ENCODE peak calls at places on chromosomes 4 and X, in seven cellular contexts. B is uterus, C is fibroblast of pulmonary artery, I is AG04449, K is fibroblast of lung, F is AG09309, V is thyroid gland. H is an unnamed sample.

GRCh38 chr4:153759407-153760226 is at the start of gene RNF175:
- DNase-seq in F (no peak), I (no peak), B (no peak), V (peak), K (no peak), C (no peak), H (no peak)

GRCh38 chr4:97952763-97953162 is 190.5 kb downstream of the STPG2 start:
- DNase-seq in C (no peak), I (no peak), F (no peak), B (no peak), V (no peak), K (no peak), H (no peak)

GRCh38 chrX:102599950-102600579 is 750 bp downstream of the ARMCX5 start:
- DNase-seq in C (peak), I (no peak), K (peak), V (no peak), F (no peak), B (no peak), H (peak)

GRCh38 chr4:112531146-112531545 is 15.2 kb upstream of the NEUROG2 start:
- DNase-seq in K (no peak), F (no peak), I (no peak), B (no peak), V (no peak), C (no peak), H (no peak)

GRCh38 chrX:23737413-23737812 is 5.7 kb downstream of the ACOT9 start:
- DNase-seq in C (peak), F (no peak), I (no peak), V (no peak), K (peak), B (no peak), H (peak)

GRCh38 chr4:2424581-2424980 is 5.8 kb downstream of the CFAP99 start:
- DNase-seq in V (no peak), F (no peak), K (no peak), I (no peak), C (peak), B (no peak), H (no peak)

GRCh38 chr4:117064297-117064696 is 21.1 kb downstream of the TRAM1L1 start:
- DNase-seq in B (no peak), F (no peak), C (no peak), K (no peak), I (no peak), V (no peak), H (no peak)

GRCh38 chr4:38489924-38490639 is 173.9 kb upstream of the KLF3 start:
- DNase-seq in K (peak), F (no peak), I (no peak), B (no peak), C (peak), V (peak), H (peak)

GRCh38 chrX:75303795-75304194 is 29.9 kb downstream of the UPRT start:
- DNase-seq in V (no peak), I (peak), F (peak), K (peak), C (peak), B (no peak), H (no peak)

GRCh38 chr4:185343726-185344581 is 51.8 kb downstream of the LRP2BP start:
- DNase-seq in I (peak), C (peak), V (no peak), K (no peak), B (peak), F (peak), H (no peak)

GRCh38 chrX:112067601-112068000 is 15.0 kb downstream of the TRPC5 start:
- DNase-seq in F (no peak), B (no peak), K (no peak), I (no peak), V (peak), C (no peak), H (no peak)

GRCh38 chr4:144402999-144403398 is 243.0 kb upstream of the HHIP start:
- DNase-seq in C (no peak), I (no peak), V (no peak), B (no peak), K (no peak), F (no peak), H (no peak)

GRCh38 chr4:69026974-69027373 is 69.3 kb upstream of the UGT2B7 start:
- DNase-seq in K (no peak), I (no peak), B (no peak), C (no peak), V (no peak), F (no peak), H (no peak)

GRCh38 chr4:69025999-69026387 is 70.3 kb upstream of the UGT2B7 start:
- DNase-seq in B (no peak), F (no peak), V (no peak), K (no peak), I (no peak), C (no peak), H (no peak)

DNA sequence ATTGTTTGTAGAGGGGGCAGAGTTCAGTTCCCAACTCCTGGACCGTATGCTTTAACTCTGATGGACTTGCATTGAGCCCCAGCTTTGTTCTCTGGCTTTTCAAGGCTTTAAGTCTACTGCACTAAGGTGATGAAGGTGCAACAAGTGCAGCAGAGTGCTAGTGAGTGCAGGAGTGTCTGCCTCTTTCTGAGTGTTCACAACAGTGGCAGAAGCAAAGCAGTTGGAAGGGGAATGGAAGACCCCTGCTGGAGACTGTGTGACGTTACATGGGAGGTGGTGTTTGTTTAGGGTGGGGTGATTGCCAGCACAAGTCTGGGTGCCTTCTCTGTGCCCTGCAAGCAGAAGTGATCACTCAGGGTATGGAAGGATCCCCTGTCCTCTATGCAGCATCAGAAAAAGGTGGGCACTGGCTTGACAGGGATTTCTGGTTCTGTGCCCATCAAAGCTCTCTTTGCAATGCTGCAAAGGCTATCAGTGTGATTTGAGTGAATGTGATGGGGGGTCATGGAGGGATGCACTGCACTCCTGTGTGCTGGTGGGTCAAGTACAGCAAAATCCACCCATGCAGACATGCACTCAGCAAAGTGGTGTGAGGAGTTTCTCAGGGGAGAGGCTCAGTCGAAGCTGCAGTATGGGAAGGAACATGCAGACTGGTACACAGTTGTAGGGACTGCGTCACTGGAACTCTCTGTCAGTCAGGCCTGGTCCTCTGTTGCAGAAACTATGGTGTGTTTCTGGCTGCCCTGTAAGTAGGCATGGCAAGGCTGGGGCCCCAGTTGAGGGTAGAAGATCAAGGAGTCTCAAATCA is 70.9 kb upstream of the UGT2B7 start:
- DNase-seq in B (no peak), K (no peak), I (no peak), C (peak), F (no peak), V (peak), H (peak)
- TF ChIP-seq CTCF in B (no peak), K (peak), I (no peak), C (peak), F (no peak), V (no peak), H (peak)

GRCh38 chr4:140014284-140014683 is 139.7 kb downstream of the MAML3 start:
- DNase-seq in B (no peak), C (peak), K (peak), F (no peak), I (no peak), V (no peak), H (peak)

GRCh38 chr4:140025470-140025869 is 128.5 kb downstream of the MAML3 start:
- DNase-seq in I (no peak), B (no peak), V (no peak), C (no peak), F (no peak), K (no peak), H (no peak)

GRCh38 chr4:140020457-140021361 is 133.3 kb downstream of the MAML3 start:
- DNase-seq in K (no peak), I (no peak), V (no peak), F (no peak), B (no peak), C (peak), H (no peak)

GRCh38 chr4:140018931-140019618 is 134.9 kb downstream of the MAML3 start:
- DNase-seq in V (no peak), K (no peak), B (no peak), F (no peak), C (no peak), I (no peak), H (no peak)

GRCh38 chr4:140019619-140020367 is 134.2 kb downstream of the MAML3 start:
- DNase-seq in B (no peak), I (no peak), V (peak), K (no peak), C (no peak), F (no peak), H (no peak)
- H3K4me3 ChIP-seq in B (no peak), I (no peak), V (no peak), K (no peak), C (no peak), F (no peak), H (no peak)

GRCh38 chr4:24103434-24104168 is 213.8 kb upstream of the PPARGC1A start:
- DNase-seq in I (no peak), F (no peak), C (peak), K (peak), B (no peak), V (peak), H (no peak)
- TF ChIP-seq CTCF in I (no peak), F (no peak), C (no peak), K (no peak), B (no peak), V (no peak), H (no peak)

DNA sequence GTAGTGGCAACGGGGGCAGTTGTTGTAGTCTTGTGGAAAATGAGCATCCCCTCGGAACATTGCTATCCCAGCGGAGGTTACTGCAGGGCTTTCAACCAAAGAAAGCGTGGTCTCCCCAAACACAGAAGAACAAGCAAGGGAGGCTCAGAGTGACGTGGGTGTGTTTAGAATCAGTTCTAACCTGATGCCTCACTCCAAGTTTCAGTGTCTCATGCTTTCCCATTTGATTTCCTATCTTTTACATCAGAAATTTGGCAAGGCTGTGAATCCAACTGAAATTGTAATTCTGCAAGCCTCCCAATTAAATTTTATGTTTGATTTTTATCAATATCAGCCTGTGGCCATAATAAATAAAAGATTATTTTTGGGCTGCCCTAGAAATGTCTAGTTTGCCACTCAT is 156.1 kb upstream of the LNX1 start:
- DNase-seq in I (no peak), C (no peak), V (no peak), F (no peak), B (no peak), K (peak), H (no peak)
- H3K4me3 ChIP-seq in I (no peak), C (no peak), V (no peak), F (no peak), B (no peak), K (no peak), H (no peak)

DNA sequence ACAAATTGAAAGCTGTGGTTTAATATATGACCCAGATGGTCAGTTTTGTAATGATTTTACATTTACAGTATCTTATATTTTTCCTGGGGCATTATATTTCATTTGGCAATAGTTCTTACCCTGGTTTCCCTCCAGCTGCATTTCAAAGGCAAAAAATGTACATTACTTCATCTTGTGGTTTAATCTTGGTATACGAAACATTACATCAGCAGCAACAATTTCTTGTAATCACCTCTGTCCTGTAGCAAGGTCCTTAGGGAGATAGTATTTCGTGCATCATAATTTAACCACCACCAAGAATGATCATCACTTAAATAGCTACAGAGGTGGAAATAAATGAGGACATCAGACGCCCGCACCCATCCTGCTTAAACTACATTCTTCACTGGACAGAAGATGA is 48.8 kb downstream of the HS6ST2 start:
- DNase-seq in B (no peak), C (peak), I (peak), K (peak), F (no peak), V (no peak), H (peak)
- TF ChIP-seq CTCF in B (no peak), C (no peak), I (no peak), K (no peak), F (no peak), V (no peak), H (no peak)

GRCh38 chr4:139278956-139279722 is 886 bp downstream of the MGARP start:
- DNase-seq in B (no peak), I (no peak), K (peak), C (peak), F (no peak), V (peak), H (no peak)
- H3K4me3 ChIP-seq in B (peak), I (peak), K (peak), C (peak), F (peak), V (no peak), H (peak)